ENCODE peak calls at places on chromosomes 6 and 20, in eight cellular contexts. O, F, Z, U, D, G, T and A are unnamed samples.

GRCh38 chr6:151098166-151098565 is 141.6 kb upstream of the AKAP12 start:
- DNase-seq in T (peak; percentile 32), O (no peak), D (no peak), U (no peak), G (no peak), Z (no peak), F (no peak), A (no peak)

GRCh38 chr6:49546371-49546770 is 4.1 kb upstream of the C6orf141 start:
- DNase-seq in D (no peak), G (no peak), U (no peak), Z (no peak), F (no peak), T (no peak), O (no peak), A (no peak)

GRCh38 chr20:47411161-47411560 is 54.7 kb upstream of the ZMYND8 start:
- DNase-seq in O (no peak), F (no peak), Z (peak; percentile 17), T (no peak), D (no peak), G (no peak), U (no peak), A (no peak)

GRCh38 chr6:116764557-116764960 is 960 bp downstream of the FAM162B start:
- DNase-seq in Z (no peak), G (peak; percentile 12), D (peak; percentile 40), F (peak; percentile 9), O (no peak), T (no peak), U (peak; percentile 62), A (no peak)

GRCh38 chr6:96433950-96434349 is 87.7 kb upstream of the UFL1 start:
- DNase-seq in F (no peak), O (no peak), G (no peak), D (no peak), U (no peak), T (no peak), Z (no peak), A (no peak)

GRCh38 chr6:14692208-14692607 is 553.7 kb upstream of the JARID2 start:
- DNase-seq in T (no peak), G (no peak), U (no peak), D (no peak), O (no peak), F (no peak), Z (no peak), A (no peak)

GRCh38 chr6:106972500-106972899 is 2.0 kb downstream of the CD24 start:
- DNase-seq in D (peak; percentile 40), Z (no peak), U (no peak), T (peak; percentile 6), O (no peak), F (no peak), G (peak; percentile 47), A (peak; percentile 41)

GRCh38 chr6:144602523-144603180 is 317.5 kb downstream of the UTRN start:
- DNase-seq in F (no peak), G (no peak), D (no peak), U (no peak), O (no peak), T (peak; percentile 35), Z (no peak), A (no peak)

GRCh38 chr6:21597706-21598273 is 4.2 kb downstream of the SOX4 start:
- DNase-seq in D (no peak), U (peak; percentile 70), T (no peak), O (no peak), G (no peak), Z (peak; percentile 61), F (no peak), A (peak; percentile 29)

GRCh38 chr6:48570656-48571055 is 459.7 kb upstream of the PTCHD4 start:
- DNase-seq in G (no peak), O (no peak), Z (no peak), U (no peak), F (no peak), D (no peak), T (no peak), A (no peak)

GRCh38 chr6:151148111-151148510 is 91.7 kb upstream of the AKAP12 start:
- DNase-seq in Z (no peak), F (no peak), D (peak; percentile 12), G (no peak), U (no peak), O (no peak), T (no peak), A (no peak)

GRCh38 chr6:10395171-10395945 is 19.5 kb downstream of the TFAP2A start:
- DNase-seq in T (no peak), G (no peak), O (no peak), U (no peak), Z (no peak), F (no peak), D (no peak), A (no peak)

GRCh38 chr6:143536866-143537691 is 25.6 kb upstream of the FUCA2 start:
- DNase-seq in F (peak; percentile 63), O (peak; percentile 41), U (peak; percentile 61), Z (peak; percentile 81), T (peak; percentile 31), D (peak; percentile 84), G (peak; percentile 47), A (peak; percentile 84)

GRCh38 chr6:161082215-161082614 is 90.6 kb downstream of the MAP3K4 start:
- DNase-seq in U (no peak), O (no peak), F (no peak), Z (no peak), T (no peak), D (no peak), G (no peak), A (no peak)

GRCh38 chr6:122610690-122611455 is 668 bp downstream of the PKIB start:
- DNase-seq in U (peak; percentile 37), T (peak; percentile 46), O (peak; percentile 66), G (peak; percentile 45), F (no peak), D (peak; percentile 71), Z (peak; percentile 29), A (peak; percentile 69)

GRCh38 chr6:30091577-30092381 is 16.2 kb upstream of the RNF39 start:
- DNase-seq in O (peak; percentile 85), F (peak; percentile 59), U (peak; percentile 29), G (no peak), T (peak; percentile 51), Z (peak; percentile 89), D (peak; percentile 56), A (peak; percentile 86)

GRCh38 chr20:63441777-63442493 is 30.5 kb downstream of the KCNQ2 start:
- DNase-seq in Z (peak; percentile 66), G (no peak), D (peak; percentile 76), O (peak; percentile 22), F (peak; percentile 17), U (peak; percentile 8), T (peak; percentile 12), A (peak; percentile 44)

GRCh38 chr6:101386982-101387381 is 6.5 kb upstream of the GRIK2 start:
- DNase-seq in G (no peak), T (no peak), F (no peak), O (no peak), D (peak; percentile 52), U (no peak), Z (no peak), A (no peak)

GRCh38 chr20:44738779-44739477 is 6.7 kb upstream of the KCNK15 start:
- DNase-seq in G (peak; percentile 55), T (peak; percentile 56), O (peak; percentile 89), U (peak; percentile 67), D (peak; percentile 96), F (peak; percentile 67), Z (peak; percentile 85), A (peak; percentile 76)

GRCh38 chr6:38871745-38872568 is 156.8 kb downstream of the DNAH8 start:
- DNase-seq in D (peak; percentile 89), Z (peak; percentile 64), O (peak; percentile 32), G (peak; percentile 63), T (peak; percentile 13), U (peak; percentile 60), F (peak; percentile 36), A (peak; percentile 43)

GRCh38 chr20:5570442-5570841 is 179.8 kb upstream of the SHLD1 start:
- DNase-seq in U (no peak), F (no peak), G (no peak), D (no peak), O (no peak), Z (no peak), T (no peak), A (no peak)

DNA sequence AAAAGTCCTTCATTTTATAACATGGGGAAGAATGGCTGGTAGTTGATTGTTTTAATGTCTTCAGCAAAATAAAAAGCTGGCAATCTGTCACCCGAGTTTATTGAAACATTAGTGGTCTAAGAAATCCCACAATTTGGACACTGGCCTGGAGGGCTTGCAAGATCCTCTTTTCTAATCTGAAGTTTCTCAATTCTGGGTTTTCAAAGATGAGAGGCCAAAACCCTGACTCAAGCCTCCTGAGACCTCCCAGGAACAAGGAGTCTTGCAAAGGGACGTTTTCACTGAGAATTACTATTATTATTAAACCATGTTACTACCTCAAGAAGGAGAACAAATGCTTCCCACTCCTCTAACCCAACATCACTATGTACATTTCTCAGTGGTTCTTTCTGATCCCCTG is 19.5 kb downstream of the MAP1LC3A start:
- DNase-seq in G (no peak), U (peak; percentile 21), Z (peak; percentile 39), F (peak; percentile 39), D (no peak), T (no peak), O (no peak), A (no peak)
- H3K9ac ChIP-seq in G (no peak overlapping the region), U (no peak overlapping the region), Z (no peak overlapping the region), F (no peak overlapping the region), D (no peak overlapping the region), T (no peak overlapping the region), O (no peak overlapping the region), A (no peak overlapping the region)

GRCh38 chr20:53412600-53413187 is 180.9 kb downstream of the ZNF217 start:
- DNase-seq in U (no peak), D (peak; percentile 58), F (no peak), Z (no peak), T (no peak), O (no peak), G (no peak), A (no peak)
- H3K9ac ChIP-seq in U (no peak overlapping the region), D (peak overlapping the region; percentile 46), F (no peak overlapping the region), Z (no peak overlapping the region), T (no peak overlapping the region), O (no peak overlapping the region), G (no peak overlapping the region), A (no peak overlapping the region)

GRCh38 chr6:127990081-127990480 is 89.2 kb upstream of the THEMIS start:
- DNase-seq in O (no peak), F (no peak), D (no peak), G (no peak), Z (no peak), T (no peak), U (no peak), A (no peak)

GRCh38 chr6:127997472-127998164 is 96.8 kb upstream of the THEMIS start:
- DNase-seq in G (no peak), U (no peak), Z (no peak), F (no peak), T (no peak), O (no peak), D (no peak), A (no peak)

DNA sequence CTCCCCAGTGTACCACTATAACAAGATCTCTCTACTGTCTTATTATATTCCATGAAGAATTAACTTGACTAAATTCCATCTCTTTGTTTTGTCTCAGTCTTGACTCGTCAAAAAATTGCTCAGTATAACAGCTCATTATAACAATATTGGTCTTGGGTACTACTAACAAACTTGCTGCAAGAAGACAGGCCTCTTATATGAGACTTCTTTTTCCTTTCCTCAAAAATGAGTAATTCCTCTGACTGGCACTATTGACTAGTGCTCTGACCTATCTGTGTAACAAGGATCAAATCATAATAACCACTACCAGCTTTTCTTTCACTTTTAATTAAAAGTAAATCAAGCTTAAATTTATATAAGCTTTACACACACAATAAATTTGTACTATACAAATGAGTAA is 91.3 kb upstream of the THEMIS start:
- DNase-seq in F (no peak), O (no peak), D (no peak), G (no peak), Z (no peak), T (no peak), U (no peak), A (no peak)
- H3K9ac ChIP-seq in F (no peak overlapping the region), O (no peak overlapping the region), D (no peak overlapping the region), G (no peak overlapping the region), Z (no peak overlapping the region), T (no peak overlapping the region), U (no peak overlapping the region), A (no peak overlapping the region)

GRCh38 chr6:20236344-20236743 is 24.1 kb upstream of the MBOAT1 start:
- DNase-seq in G (no peak), D (no peak), U (no peak), Z (no peak), T (no peak), O (no peak), F (no peak), A (no peak)
- H3K9ac ChIP-seq in G (no peak overlapping the region), D (no peak overlapping the region), U (no peak overlapping the region), Z (no peak overlapping the region), T (no peak overlapping the region), O (peak overlapping the region; percentile 9), F (no peak overlapping the region), A (no peak overlapping the region)